ENCODE peak calls at places on chromosomes 12 and 14, in eight cellular contexts. One of them, this sample, is unnamed.

GRCh38 chr12:25051583-25052190 is 102.8 kb upstream of the BCAT1 start:
- DNase-seq in astrocyte of the spinal cord: no peak
- DNase-seq in fibroblast of lung: no peak
- DNase-seq in heart left ventricle: no peak
- DNase-seq in GM12865: peak
- DNase-seq in Calu3: no peak
- DNase-seq in left lung: no peak
- DNase-seq in bronchial epithelial cell: no peak
- DNase-seq in this sample: no peak

GRCh38 chr12:104133861-104134260 is 4.1 kb downstream of the NFYB start:
- DNase-seq in astrocyte of the spinal cord: peak
- DNase-seq in fibroblast of lung: no peak
- DNase-seq in heart left ventricle: no peak
- DNase-seq in GM12865: no peak
- DNase-seq in Calu3: no peak
- DNase-seq in left lung: no peak
- DNase-seq in bronchial epithelial cell: no peak
- DNase-seq in this sample: no peak

GRCh38 chr12:27279836-27280235 is 35.8 kb downstream of the STK38L start:
- DNase-seq in astrocyte of the spinal cord: no peak
- DNase-seq in fibroblast of lung: no peak
- DNase-seq in heart left ventricle: no peak
- DNase-seq in GM12865: no peak
- DNase-seq in Calu3: no peak
- DNase-seq in left lung: no peak
- DNase-seq in bronchial epithelial cell: no peak
- DNase-seq in this sample: no peak

GRCh38 chr12:12927211-12928079 is 24.5 kb downstream of the GPRC5D start:
- DNase-seq in astrocyte of the spinal cord: peak
- DNase-seq in fibroblast of lung: peak
- DNase-seq in heart left ventricle: peak
- DNase-seq in GM12865: no peak
- DNase-seq in Calu3: peak
- DNase-seq in left lung: peak
- DNase-seq in bronchial epithelial cell: peak
- DNase-seq in this sample: peak

GRCh38 chr12:96890331-96890730 is 16.7 kb upstream of the NEDD1 start:
- DNase-seq in astrocyte of the spinal cord: no peak
- DNase-seq in fibroblast of lung: no peak
- DNase-seq in heart left ventricle: no peak
- DNase-seq in GM12865: no peak
- DNase-seq in Calu3: no peak
- DNase-seq in left lung: no peak
- DNase-seq in bronchial epithelial cell: no peak
- DNase-seq in this sample: no peak

GRCh38 chr12:19737019-19737418 is 297.7 kb downstream of the AEBP2 start:
- DNase-seq in astrocyte of the spinal cord: no peak
- DNase-seq in fibroblast of lung: no peak
- DNase-seq in heart left ventricle: no peak
- DNase-seq in GM12865: no peak
- DNase-seq in Calu3: no peak
- DNase-seq in left lung: no peak
- DNase-seq in bronchial epithelial cell: no peak
- DNase-seq in this sample: no peak

GRCh38 chr12:127760996-127761395 is 506.0 kb upstream of the TMEM132C start:
- DNase-seq in astrocyte of the spinal cord: no peak
- DNase-seq in fibroblast of lung: no peak
- DNase-seq in heart left ventricle: no peak
- DNase-seq in GM12865: no peak
- DNase-seq in Calu3: no peak
- DNase-seq in left lung: no peak
- DNase-seq in bronchial epithelial cell: no peak
- DNase-seq in this sample: no peak

GRCh38 chr12:57738661-57739237 is at the start of gene AGAP2:
- DNase-seq in astrocyte of the spinal cord: no peak
- DNase-seq in fibroblast of lung: no peak
- DNase-seq in heart left ventricle: no peak
- DNase-seq in GM12865: no peak
- DNase-seq in Calu3: no peak
- DNase-seq in left lung: no peak
- DNase-seq in bronchial epithelial cell: no peak
- DNase-seq in this sample: peak

GRCh38 chr12:6772729-6773661 is 675 bp downstream of the LAG3 start:
- DNase-seq in astrocyte of the spinal cord: no peak
- DNase-seq in fibroblast of lung: no peak
- DNase-seq in heart left ventricle: no peak
- DNase-seq in GM12865: no peak
- DNase-seq in Calu3: no peak
- DNase-seq in left lung: no peak
- DNase-seq in bronchial epithelial cell: no peak
- DNase-seq in this sample: no peak

GRCh38 chr14:53953002-53953827 is 3.4 kb downstream of the BMP4 start:
- DNase-seq in astrocyte of the spinal cord: peak
- DNase-seq in fibroblast of lung: peak
- DNase-seq in heart left ventricle: peak
- DNase-seq in GM12865: peak
- DNase-seq in Calu3: peak
- DNase-seq in left lung: peak
- DNase-seq in bronchial epithelial cell: peak
- DNase-seq in this sample: peak

GRCh38 chr12:21371050-21371449 is 1.7 kb upstream of the IAPP start:
- DNase-seq in astrocyte of the spinal cord: no peak
- DNase-seq in fibroblast of lung: no peak
- DNase-seq in heart left ventricle: no peak
- DNase-seq in GM12865: peak
- DNase-seq in Calu3: no peak
- DNase-seq in left lung: no peak
- DNase-seq in bronchial epithelial cell: no peak
- DNase-seq in this sample: no peak

GRCh38 chr12:1838223-1838993 is 18.0 kb downstream of the LRTM2 start:
- DNase-seq in astrocyte of the spinal cord: peak
- DNase-seq in fibroblast of lung: no peak
- DNase-seq in heart left ventricle: no peak
- DNase-seq in GM12865: no peak
- DNase-seq in Calu3: no peak
- DNase-seq in left lung: no peak
- DNase-seq in bronchial epithelial cell: no peak
- DNase-seq in this sample: no peak

GRCh38 chr12:31120392-31121008 is 46.8 kb downstream of the DDX11 start:
- DNase-seq in astrocyte of the spinal cord: no peak
- DNase-seq in fibroblast of lung: no peak
- DNase-seq in heart left ventricle: no peak
- DNase-seq in GM12865: no peak
- DNase-seq in Calu3: no peak
- DNase-seq in left lung: no peak
- DNase-seq in bronchial epithelial cell: no peak
- DNase-seq in this sample: no peak

DNA sequence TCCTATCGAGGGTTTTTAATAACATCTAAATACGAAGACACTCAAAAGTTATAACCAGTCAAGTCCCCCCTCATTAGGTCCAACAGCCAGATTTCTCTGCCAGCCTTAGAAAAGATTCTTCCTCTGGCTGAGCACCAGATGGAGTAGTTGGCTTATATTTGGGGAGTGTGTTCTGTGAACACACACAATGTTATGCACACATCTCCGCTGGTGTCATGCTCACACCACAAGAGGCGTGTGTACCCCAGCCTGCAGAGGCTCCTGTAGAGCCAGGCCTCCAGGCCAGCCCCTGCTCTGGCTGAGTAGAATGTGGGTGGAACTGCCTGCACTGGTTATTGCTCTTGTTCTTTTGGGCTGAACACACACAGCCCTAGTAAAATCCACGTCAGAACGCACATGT is 64.0 kb downstream of the PIWIL1 start:
- DNase-seq in astrocyte of the spinal cord: no peak
- DNase-seq in fibroblast of lung: no peak
- DNase-seq in heart left ventricle: no peak
- DNase-seq in GM12865: peak
- DNase-seq in Calu3: no peak
- DNase-seq in left lung: no peak
- DNase-seq in bronchial epithelial cell: no peak
- DNase-seq in this sample: no peak
- TF ChIP-seq CTCF in astrocyte of the spinal cord: no peak
- TF ChIP-seq CTCF in fibroblast of lung: no peak
- TF ChIP-seq CTCF in heart left ventricle: no peak
- TF ChIP-seq CTCF in GM12865: no peak
- TF ChIP-seq CTCF in Calu3: no peak
- TF ChIP-seq CTCF in left lung: no peak
- TF ChIP-seq CTCF in bronchial epithelial cell: no peak
- TF ChIP-seq CTCF in this sample: peak

GRCh38 chr14:94307410-94307992 is 14.4 kb upstream of the SERPINA10 start:
- DNase-seq in astrocyte of the spinal cord: no peak
- DNase-seq in fibroblast of lung: no peak
- DNase-seq in heart left ventricle: no peak
- DNase-seq in GM12865: peak
- DNase-seq in Calu3: no peak
- DNase-seq in left lung: no peak
- DNase-seq in bronchial epithelial cell: peak
- DNase-seq in this sample: no peak
- TF ChIP-seq CTCF in astrocyte of the spinal cord: peak
- TF ChIP-seq CTCF in fibroblast of lung: no peak
- TF ChIP-seq CTCF in heart left ventricle: no peak
- TF ChIP-seq CTCF in GM12865: no peak
- TF ChIP-seq CTCF in Calu3: no peak
- TF ChIP-seq CTCF in left lung: no peak
- TF ChIP-seq CTCF in bronchial epithelial cell: peak
- TF ChIP-seq CTCF in this sample: peak

GRCh38 chr14:99529899-99530298 is 48.7 kb downstream of the CCNK start:
- DNase-seq in astrocyte of the spinal cord: peak
- DNase-seq in fibroblast of lung: no peak
- DNase-seq in heart left ventricle: no peak
- DNase-seq in GM12865: no peak
- DNase-seq in Calu3: no peak
- DNase-seq in left lung: no peak
- DNase-seq in bronchial epithelial cell: no peak
- DNase-seq in this sample: no peak
- TF ChIP-seq CTCF in astrocyte of the spinal cord: no peak
- TF ChIP-seq CTCF in fibroblast of lung: no peak
- TF ChIP-seq CTCF in heart left ventricle: no peak
- TF ChIP-seq CTCF in GM12865: no peak
- TF ChIP-seq CTCF in Calu3: no peak
- TF ChIP-seq CTCF in left lung: no peak
- TF ChIP-seq CTCF in bronchial epithelial cell: no peak
- TF ChIP-seq CTCF in this sample: no peak

GRCh38 chr12:77615331-77615730 is 215.4 kb upstream of the NAV3 start:
- DNase-seq in astrocyte of the spinal cord: peak
- DNase-seq in fibroblast of lung: no peak
- DNase-seq in heart left ventricle: no peak
- DNase-seq in GM12865: no peak
- DNase-seq in Calu3: no peak
- DNase-seq in left lung: no peak
- DNase-seq in bronchial epithelial cell: peak
- DNase-seq in this sample: no peak
- TF ChIP-seq CTCF in astrocyte of the spinal cord: peak
- TF ChIP-seq CTCF in fibroblast of lung: peak
- TF ChIP-seq CTCF in heart left ventricle: no peak
- TF ChIP-seq CTCF in GM12865: no peak
- TF ChIP-seq CTCF in Calu3: no peak
- TF ChIP-seq CTCF in left lung: no peak
- TF ChIP-seq CTCF in bronchial epithelial cell: peak
- TF ChIP-seq CTCF in this sample: peak

GRCh38 chr12:108879615-108880254 is at the start of gene DAO:
- DNase-seq in astrocyte of the spinal cord: no peak
- DNase-seq in fibroblast of lung: no peak
- DNase-seq in heart left ventricle: no peak
- DNase-seq in GM12865: no peak
- DNase-seq in Calu3: no peak
- DNase-seq in left lung: no peak
- DNase-seq in bronchial epithelial cell: no peak
- DNase-seq in this sample: no peak
- TF ChIP-seq CTCF in astrocyte of the spinal cord: no peak
- TF ChIP-seq CTCF in fibroblast of lung: no peak
- TF ChIP-seq CTCF in heart left ventricle: no peak
- TF ChIP-seq CTCF in GM12865: no peak
- TF ChIP-seq CTCF in Calu3: no peak
- TF ChIP-seq CTCF in left lung: no peak
- TF ChIP-seq CTCF in bronchial epithelial cell: no peak
- TF ChIP-seq CTCF in this sample: no peak

DNA sequence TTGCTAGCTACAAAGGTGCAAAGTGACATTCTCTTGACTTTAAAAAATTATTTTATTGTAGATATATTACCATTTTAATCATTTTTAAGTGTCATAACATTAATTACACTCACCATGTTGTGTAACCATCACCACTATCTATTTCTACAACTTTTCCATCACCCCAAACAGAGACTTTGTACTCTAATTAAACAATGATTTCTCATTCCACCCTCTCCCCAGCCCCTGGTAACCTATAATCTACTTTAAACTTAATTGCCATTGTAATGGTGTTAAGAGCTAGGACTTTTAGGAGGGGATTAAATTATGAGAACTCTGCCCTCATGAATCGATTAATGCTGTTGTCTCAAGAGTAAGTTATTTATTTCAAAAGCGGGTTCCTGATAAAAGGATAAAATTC is 352.9 kb upstream of the SEL1L start:
- DNase-seq in astrocyte of the spinal cord: no peak
- DNase-seq in fibroblast of lung: no peak
- DNase-seq in heart left ventricle: no peak
- DNase-seq in GM12865: no peak
- DNase-seq in Calu3: no peak
- DNase-seq in left lung: no peak
- DNase-seq in bronchial epithelial cell: no peak
- DNase-seq in this sample: no peak
- TF ChIP-seq CTCF in astrocyte of the spinal cord: no peak
- TF ChIP-seq CTCF in fibroblast of lung: no peak
- TF ChIP-seq CTCF in heart left ventricle: no peak
- TF ChIP-seq CTCF in GM12865: no peak
- TF ChIP-seq CTCF in Calu3: no peak
- TF ChIP-seq CTCF in left lung: no peak
- TF ChIP-seq CTCF in bronchial epithelial cell: no peak
- TF ChIP-seq CTCF in this sample: no peak

GRCh38 chr12:14554281-14555008 is 13.2 kb downstream of the PLBD1 start:
- DNase-seq in astrocyte of the spinal cord: no peak
- DNase-seq in fibroblast of lung: peak
- DNase-seq in heart left ventricle: peak
- DNase-seq in GM12865: no peak
- DNase-seq in Calu3: peak
- DNase-seq in left lung: peak
- DNase-seq in bronchial epithelial cell: peak
- DNase-seq in this sample: no peak
- TF ChIP-seq CTCF in astrocyte of the spinal cord: no peak
- TF ChIP-seq CTCF in fibroblast of lung: peak
- TF ChIP-seq CTCF in heart left ventricle: no peak
- TF ChIP-seq CTCF in GM12865: no peak
- TF ChIP-seq CTCF in Calu3: no peak
- TF ChIP-seq CTCF in left lung: peak
- TF ChIP-seq CTCF in bronchial epithelial cell: no peak
- TF ChIP-seq CTCF in this sample: no peak

This sample was measured in neural crest cell.